ENCODE peak calls at places on chromosome 17, in five cellular contexts. I is NCI-H345; G is iPS-NIHi11; U is stimulated activated CD4-positive, alpha-beta T cell treated with anti-CD3 and anti-CD28 coated beads, TNF-alpha, amount 100 ng/mL, for 1 hour; O is NCI-H2107. Y is an unnamed sample.

GRCh38 chr17:956905-957304 is 22.7 kb downstream of the NXN start:
- DNase-seq in I (no peak), O (no peak), U (no peak), G (peak; percentile 37), Y (peak; percentile 42)

GRCh38 chr17:65025288-65025687 is 31.3 kb downstream of the GNA13 start:
- DNase-seq in G (no peak), I (no peak), O (no peak), U (no peak), Y (no peak)

GRCh38 chr17:28712037-28712704 is 483 bp upstream of the PROCA1 start:
- DNase-seq in I (peak; percentile 70), U (peak; percentile 37), O (no peak), G (no peak), Y (no peak)

GRCh38 chr17:78356163-78356713 is 3.6 kb downstream of the SOCS3 start:
- DNase-seq in U (peak; percentile 76), O (no peak), I (no peak), G (no peak), Y (no peak)

GRCh38 chr17:18006495-18007239 is 32.3 kb downstream of the ATPAF2 start:
- DNase-seq in I (no peak), U (no peak), G (peak; percentile 82), O (no peak), Y (no peak)

GRCh38 chr17:66466933-66467367 is 164.5 kb downstream of the PRKCA start:
- DNase-seq in O (no peak), U (no peak), G (peak; percentile 55), I (no peak), Y (no peak)

GRCh38 chr17:3845361-3845753 is 689 bp downstream of the NCBP3 start:
- DNase-seq in I (peak; percentile 10), U (no peak), O (no peak), G (no peak), Y (peak; percentile 58)

GRCh38 chr17:44754276-44754675 is 4.5 kb upstream of the ADAM11 start:
- DNase-seq in I (no peak), O (no peak), G (no peak), U (no peak), Y (no peak)

GRCh38 chr17:32671891-32672290 is 185.1 kb downstream of the CDK5R1 start:
- DNase-seq in G (no peak), O (no peak), U (no peak), I (no peak), Y (no peak)

GRCh38 chr17:82053556-82054263 is 2.0 kb downstream of the GPS1 start:
- DNase-seq in I (no peak), U (no peak), O (no peak), G (no peak), Y (no peak)

GRCh38 chr17:71441098-71441497 is 679.7 kb upstream of the SOX9 start:
- DNase-seq in O (no peak), G (no peak), U (no peak), I (no peak), Y (no peak)

GRCh38 chr17:17609121-17609520 is 17.6 kb upstream of the PEMT start:
- DNase-seq in I (no peak), G (peak; percentile 73), U (no peak), O (no peak), Y (no peak)

GRCh38 chr17:55303701-55304145 is 39.0 kb downstream of the HLF start:
- DNase-seq in G (no peak), U (no peak), O (no peak), I (no peak), Y (no peak)

GRCh38 chr17:59761385-59762021 is 54.0 kb downstream of the VMP1 start:
- DNase-seq in G (peak; percentile 17), I (no peak), U (no peak), O (no peak), Y (no peak)

GRCh38 chr17:79777166-79777843 is 643 bp upstream of the CBX2 start:
- DNase-seq in U (no peak), G (peak; percentile 83), I (no peak), O (no peak), Y (peak; percentile 72)

GRCh38 chr17:55334285-55334684 is 69.5 kb downstream of the HLF start:
- DNase-seq in G (no peak), I (no peak), U (no peak), O (no peak), Y (no peak)

GRCh38 chr17:51703364-51704341 is 443.3 kb downstream of the UTP18 start:
- DNase-seq in I (no peak), G (no peak), U (no peak), O (no peak), Y (no peak)

GRCh38 chr17:488993-489757 is 136.6 kb upstream of the RPH3AL start:
- DNase-seq in U (no peak), I (no peak), G (no peak), O (no peak), Y (no peak)

GRCh38 chr17:79212150-79213087 is 137.8 kb downstream of the ENGASE start:
- DNase-seq in O (no peak), G (peak; percentile 74), U (no peak), I (no peak), Y (no peak)

GRCh38 chr17:42342242-42343008 is 45.8 kb downstream of the STAT3 start:
- DNase-seq in U (no peak), I (no peak), O (no peak), G (no peak), Y (no peak)

GRCh38 chr17:22145605-22146178 is 453.4 kb downstream of the KCNJ18 start:
- DNase-seq in I (no peak), O (no peak), U (no peak), G (no peak), Y (no peak)

GRCh38 chr17:13590441-13590840 is 11.3 kb downstream of the HS3ST3A1 start:
- DNase-seq in O (no peak), U (no peak), I (no peak), G (no peak), Y (no peak)

Y was measured in NCI-H146.